ENCODE peak calls at places on chromosomes 6 and 20, in five cellular contexts. C is HT1080, M is heart right ventricle, P is hepatic stellate cell, Z is D341Med. Y is an unnamed sample.
A peak's percentile ranks its signal among the peaks of the same experiment; 100 is the strongest.

GRCh38 chr6:54267798-54268197 is 40.4 kb upstream of the TINAG start:
- DNase-seq in C (peak; percentile 24), M (no peak), P (no peak), Z (peak; percentile 51), Y (peak; percentile 70)

GRCh38 chr6:37319156-37319555 is 34.6 kb upstream of the RNF8 start:
- DNase-seq in C (no peak), M (no peak), P (no peak), Z (no peak), Y (no peak)

GRCh38 chr6:131182991-131183425 is 47.7 kb downstream of the AKAP7 start:
- DNase-seq in C (no peak), M (no peak), P (peak; percentile 11), Z (no peak), Y (no peak)

GRCh38 chr6:77447254-77447653 is 16.0 kb downstream of the HTR1B start:
- DNase-seq in C (peak; percentile 67), M (no peak), P (peak; percentile 21), Z (no peak), Y (no peak)

GRCh38 chr6:135647521-135647920 is 150.0 kb upstream of the AHI1 start:
- DNase-seq in C (no peak), M (no peak), P (no peak), Z (no peak), Y (no peak)

GRCh38 chr6:129317931-129318820 is 391.8 kb downstream of the ARHGAP18 start:
- DNase-seq in C (peak; percentile 6), M (no peak), P (no peak), Z (no peak), Y (peak; percentile 27)

GRCh38 chr20:53036992-53037391 is 64.8 kb downstream of the TSHZ2 start:
- DNase-seq in C (no peak), M (no peak), P (no peak), Z (no peak), Y (no peak)

GRCh38 chr6:24719125-24719931 is at the start of gene C6orf62:
- DNase-seq in C (peak; percentile 32), M (peak; percentile 36), P (peak; percentile 17), Z (peak; percentile 49), Y (no peak)

GRCh38 chr6:34484899-34485298 is 19.0 kb downstream of the PACSIN1 start:
- DNase-seq in C (peak; percentile 59), M (no peak), P (no peak), Z (no peak), Y (no peak)

GRCh38 chr6:106145144-106145543 is 59.0 kb downstream of the PRDM1 start:
- DNase-seq in C (no peak), M (no peak), P (no peak), Z (no peak), Y (no peak)

GRCh38 chr6:4812068-4812467 is 35.9 kb downstream of the CDYL start:
- DNase-seq in C (peak; percentile 82), M (no peak), P (no peak), Z (no peak), Y (no peak)

GRCh38 chr20:59942245-59942644 is 2.1 kb downstream of the FAM217B start:
- DNase-seq in C (no peak), M (no peak), P (no peak), Z (no peak), Y (no peak)

GRCh38 chr6:282177-282866 is 10.0 kb upstream of the DUSP22 start:
- DNase-seq in C (no peak), M (no peak), P (no peak), Z (no peak), Y (no peak)

GRCh38 chr6:161658216-161658615 is 384.4 kb upstream of the AGPAT4 start:
- DNase-seq in C (no peak), M (no peak), P (no peak), Z (no peak), Y (no peak)

GRCh38 chr20:10250902-10251301 is 32.3 kb downstream of the SNAP25 start:
- DNase-seq in C (peak; percentile 83), M (no peak), P (no peak), Z (no peak), Y (no peak)

GRCh38 chr20:621115-621756 is 11.1 kb upstream of the TCF15 start:
- DNase-seq in C (peak; percentile 37), M (no peak), P (no peak), Z (no peak), Y (no peak)

GRCh38 chr6:95551678-95552324 is 25.5 kb upstream of the MANEA start:
- DNase-seq in C (no peak), M (no peak), P (no peak), Z (no peak), Y (no peak)

GRCh38 chr20:54377992-54378773 is 97.2 kb upstream of the DOK5 start:
- DNase-seq in C (no peak), M (no peak), P (no peak), Z (no peak), Y (no peak)

GRCh38 chr6:170553686-170554085 is 483 bp upstream of the TBP start:
- DNase-seq in C (no peak), M (no peak), P (peak; percentile 12), Z (peak; percentile 49), Y (no peak)